ENCODE peak calls at places on chromosome 4, in four cellular contexts. L is K562, V is GM12878, E is endothelial cell of umbilical vein. Y is an unnamed sample.
A peak's percentile ranks its signal among the peaks of the same experiment; 100 is the strongest.

GRCh38 chr4:73607375-73608026 is 12.7 kb downstream of the RASSF6 start:
- DNase-seq in L (no peak), V (no peak), E (no peak), Y (peak; percentile 36)

GRCh38 chr4:122412547-122412946 is 33.7 kb downstream of the ADAD1 start:
- DNase-seq in L (peak; percentile 7), V (no peak), E (no peak), Y (peak; percentile 16)

GRCh38 chr4:56750231-56750630 is 69.1 kb upstream of the HOPX start:
- DNase-seq in L (no peak), V (no peak), E (no peak), Y (no peak)

GRCh38 chr4:152485726-152486276 is 50.1 kb downstream of the FBXW7 start:
- DNase-seq in L (no peak), V (peak; percentile 86), E (no peak), Y (peak; percentile 94)

GRCh38 chr4:212438-213174 is 88.3 kb downstream of the ZNF718 start:
- DNase-seq in L (peak; percentile 27), V (no peak), E (peak; percentile 88), Y (peak; percentile 71)

GRCh38 chr4:133287396-133287795 is 138.3 kb downstream of the PCDH10 start:
- DNase-seq in L (no peak), V (no peak), E (no peak), Y (no peak)

GRCh38 chr4:109465065-109465464 is 31.4 kb downstream of the SEC24B start:
- DNase-seq in L (no peak), V (no peak), E (no peak), Y (no peak)

GRCh38 chr4:176376032-176376614 is 56.4 kb downstream of the SPCS3 start:
- DNase-seq in L (no peak), V (no peak), E (peak; percentile 48), Y (peak; percentile 53)

GRCh38 chr4:183801460-183802168 is 103.5 kb upstream of the STOX2 start:
- DNase-seq in L (no peak), V (no peak), E (no peak), Y (no peak)

GRCh38 chr4:113678651-113679050 is 82.9 kb downstream of the CAMK2D start:
- DNase-seq in L (no peak), V (no peak), E (no peak), Y (peak; percentile 25)

GRCh38 chr4:24988776-24989175 is 42.0 kb downstream of the LGI2 start:
- DNase-seq in L (no peak), V (no peak), E (peak; percentile 61), Y (peak; percentile 51)

GRCh38 chr4:75940692-75941253 is at the start of gene NAAA:
- DNase-seq in L (peak; percentile 71), V (no peak), E (peak; percentile 81), Y (peak; percentile 65)

GRCh38 chr4:25310825-25311210 is 1.8 kb upstream of the ZCCHC4 start:
- DNase-seq in L (no peak), V (no peak), E (no peak), Y (no peak)

GRCh38 chr4:48340276-48340904 is 939 bp upstream of the SLAIN2 start:
- DNase-seq in L (peak; percentile 43), V (no peak), E (no peak), Y (peak; percentile 83)

GRCh38 chr4:1250527-1250812 is 1.5 kb upstream of the CTBP1 start:
- DNase-seq in L (no peak), V (no peak), E (no peak), Y (no peak)

GRCh38 chr4:1252928-1253492 is 4.1 kb upstream of the CTBP1 start:
- DNase-seq in L (no peak), V (no peak), E (no peak), Y (no peak)

GRCh38 chr4:1250921-1251772 is 2.2 kb upstream of the CTBP1 start:
- DNase-seq in L (no peak), V (no peak), E (no peak), Y (no peak)

GRCh38 chr4:1249731-1250526 is 999 bp upstream of the CTBP1 start:
- DNase-seq in L (peak; percentile 59), V (no peak), E (peak; percentile 6), Y (no peak)

DNA sequence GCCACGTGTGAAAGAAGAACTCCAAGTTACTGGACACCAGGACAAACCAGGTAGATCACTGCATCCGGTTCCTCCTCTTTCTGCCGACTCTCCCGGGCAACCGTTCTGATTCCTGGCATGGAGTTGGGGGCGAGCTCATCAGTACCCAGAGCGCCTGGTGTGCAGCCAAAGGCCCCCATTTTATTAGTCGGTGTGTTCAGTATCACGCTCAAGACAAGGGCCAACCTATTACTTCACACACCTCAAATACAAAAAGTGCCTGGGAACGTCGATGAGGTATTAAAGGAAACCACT is 2.8 kb upstream of the CTBP1 start:
- DNase-seq in L (no peak), V (no peak), E (no peak), Y (no peak)
- TF ChIP-seq FOS in L (no peak), V (no peak), E (no peak), Y (no peak)

GRCh38 chr4:144782345-144782744 is 136.4 kb downstream of the HHIP start:
- DNase-seq in L (no peak), V (no peak), E (peak; percentile 31), Y (no peak)

GRCh38 chr4:144788469-144788868 is 142.5 kb downstream of the HHIP start:
- DNase-seq in L (no peak), V (no peak), E (no peak), Y (no peak)

GRCh38 chr4:144787365-144788263 is 141.7 kb downstream of the HHIP start:
- DNase-seq in L (peak; percentile 22), V (no peak), E (peak; percentile 61), Y (peak; percentile 49)
- TF ChIP-seq FOS in L (no peak), V (no peak), E (no peak), Y (no peak)

DNA sequence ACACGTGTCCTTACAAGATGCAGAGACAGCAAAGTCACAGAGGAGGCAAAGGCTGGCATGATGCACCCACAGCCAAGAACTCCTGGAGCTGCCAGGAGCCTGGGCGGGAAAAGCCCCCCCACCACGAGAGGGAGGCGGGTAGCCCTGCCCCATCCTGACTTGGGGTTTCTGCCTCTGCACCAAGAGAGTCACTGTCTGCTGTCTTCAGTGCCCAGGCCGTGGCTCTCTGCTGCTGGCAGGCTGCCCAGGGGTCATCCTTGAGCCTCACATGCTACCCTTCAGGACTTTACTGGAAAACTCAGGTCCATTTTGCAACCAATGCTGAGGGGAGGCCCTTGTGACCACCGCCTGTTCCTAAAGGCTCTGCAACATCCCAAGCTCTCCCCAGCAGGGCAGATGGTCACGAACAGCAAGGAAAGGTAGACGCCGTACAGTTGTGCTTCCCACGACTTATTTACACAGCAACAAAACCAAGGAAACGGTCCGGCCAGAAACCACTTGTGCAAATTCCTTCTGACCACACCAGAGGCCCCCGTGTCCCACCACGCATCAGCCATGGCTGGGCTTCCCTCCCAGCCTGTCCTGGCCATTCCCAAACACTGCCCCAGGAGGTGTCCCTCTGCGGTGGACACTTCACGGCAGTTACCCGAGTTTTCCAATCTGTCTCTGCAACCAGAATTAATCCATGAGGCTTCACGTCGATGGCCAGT is 56.9 kb downstream of the ACOX3 start:
- DNase-seq in L (no peak), V (no peak), E (no peak), Y (peak; percentile 42)
- TF ChIP-seq FOS in L (no peak), V (no peak), E (no peak), Y (no peak)

GRCh38 chr4:16067515-16067914 is 16.3 kb downstream of the PROM1 start:
- DNase-seq in L (no peak), V (no peak), E (no peak), Y (no peak)
- TF ChIP-seq FOS in L (no peak), V (no peak), E (no peak), Y (no peak)

GRCh38 chr4:188603646-188604045 is 464.4 kb downstream of the TRIML1 start:
- DNase-seq in L (no peak), V (no peak), E (no peak), Y (peak; percentile 12)
- TF ChIP-seq FOS in L (no peak), V (no peak), E (no peak), Y (no peak)

DNA sequence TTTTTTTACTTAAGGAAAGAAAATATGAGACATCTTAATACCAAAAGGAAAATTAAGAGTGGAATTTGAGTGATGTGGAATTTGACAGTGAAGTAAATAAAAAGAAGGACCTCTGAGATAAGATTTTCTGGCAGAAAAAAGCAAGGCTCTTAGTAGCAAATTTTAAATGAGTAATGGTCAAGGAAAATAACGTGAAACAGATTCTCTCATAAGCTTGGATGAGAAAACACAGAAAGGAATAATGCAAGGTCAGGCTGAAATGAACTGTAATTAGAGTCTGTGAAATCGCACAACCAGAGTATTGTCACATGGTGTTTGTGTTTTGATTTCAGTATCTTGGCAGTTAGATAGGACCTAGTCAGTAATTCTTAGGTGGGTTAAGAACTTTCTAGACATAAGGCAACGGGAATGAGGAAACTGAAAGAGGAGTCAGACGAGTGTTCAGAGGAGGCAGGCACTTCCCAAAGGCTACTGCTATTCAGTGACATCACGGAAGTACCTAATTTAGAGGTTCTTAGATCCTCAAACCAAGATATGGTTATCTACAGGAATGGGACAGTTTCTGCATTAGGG is 34.5 kb downstream of the LIMCH1 start:
- DNase-seq in L (no peak), V (no peak), E (peak; percentile 26), Y (no peak)
- TF ChIP-seq FOS in L (no peak), V (no peak), E (no peak), Y (no peak)